ENCODE peak calls at places on chromosomes 13 and 19, in eight cellular contexts. W, L, V, D, E, B, N and R are unnamed samples.

GRCh38 chr19:39676004-39676403 is 20.3 kb downstream of the LGALS16 start:
- DNase-seq in W (no peak), L (no peak), V (no peak), D (no peak), E (no peak), B (no peak), N (no peak), R (no peak)

GRCh38 chr13:109152311-109152820 is 523.0 kb downstream of the MYO16 start:
- DNase-seq in W (no peak), L (no peak), V (no peak), D (no peak), E (no peak), B (no peak), N (no peak), R (no peak)

GRCh38 chr13:112820318-112820717 is 130.5 kb downstream of the ATP11A start:
- DNase-seq in W (no peak), L (no peak), V (no peak), D (peak; percentile 18), E (no peak), B (no peak), N (no peak), R (no peak)

GRCh38 chr13:23655321-23655720 is 85.1 kb downstream of the TNFRSF19 start:
- DNase-seq in W (no peak), L (no peak), V (no peak), D (no peak), E (peak; percentile 37), B (no peak), N (peak; percentile 52), R (no peak)

GRCh38 chr13:110633776-110634175 is 18.4 kb downstream of the NAXD start:
- DNase-seq in W (no peak), L (no peak), V (no peak), D (no peak), E (no peak), B (no peak), N (no peak), R (no peak)

GRCh38 chr19:18960370-18960769 is 19.4 kb upstream of the HOMER3 start:
- DNase-seq in W (no peak), L (no peak), V (no peak), D (no peak), E (no peak), B (no peak), N (no peak), R (no peak)

GRCh38 chr19:27733551-27734266 is 1479.2 kb downstream of the UQCRFS1 start:
- DNase-seq in W (no peak), L (no peak), V (no peak), D (no peak), E (peak; percentile 28), B (no peak), N (no peak), R (no peak)

GRCh38 chr19:7832781-7833180 is 2.8 kb downstream of the EVI5L start:
- DNase-seq in W (no peak), L (no peak), V (no peak), D (no peak), E (no peak), B (no peak), N (no peak), R (no peak)

GRCh38 chr13:74206061-74206561 is 71.9 kb upstream of the KLF12 start:
- DNase-seq in W (no peak), L (no peak), V (no peak), D (no peak), E (peak; percentile 96), B (no peak), N (peak; percentile 32), R (no peak)

GRCh38 chr13:76889254-76889653 is 3.0 kb upstream of the KCTD12 start:
- DNase-seq in W (no peak), L (no peak), V (no peak), D (no peak), E (no peak), B (no peak), N (no peak), R (no peak)

GRCh38 chr19:38211779-38212178 is 12.2 kb downstream of the DPF1 start:
- DNase-seq in W (no peak), L (no peak), V (peak; percentile 29), D (no peak), E (no peak), B (no peak), N (peak; percentile 65), R (no peak)

GRCh38 chr19:48206402-48207093 is 36.1 kb downstream of the ZSWIM9 start:
- DNase-seq in W (no peak), L (no peak), V (no peak), D (peak; percentile 95), E (no peak), B (no peak), N (no peak), R (no peak)

GRCh38 chr13:95295026-95295425 is 6.2 kb downstream of the ABCC4 start:
- DNase-seq in W (no peak), L (no peak), V (no peak), D (no peak), E (no peak), B (no peak), N (no peak), R (no peak)

GRCh38 chr13:32200741-32201140 is 114.4 kb downstream of the ZAR1L start:
- DNase-seq in W (no peak), L (no peak), V (no peak), D (no peak), E (peak; percentile 15), B (no peak), N (no peak), R (no peak)

GRCh38 chr13:61900033-61900432 is 484.4 kb upstream of the PCDH20 start:
- DNase-seq in W (no peak), L (no peak), V (no peak), D (no peak), E (no peak), B (no peak), N (no peak), R (no peak)

GRCh38 chr13:110830331-110830730 is 84.5 kb downstream of the ANKRD10 start:
- DNase-seq in W (no peak), L (no peak), V (no peak), D (no peak), E (no peak), B (no peak), N (no peak), R (no peak)

GRCh38 chr19:30685601-30686000 is 313.4 kb downstream of the ZNF536 start:
- DNase-seq in W (no peak), L (no peak), V (no peak), D (no peak), E (no peak), B (no peak), N (no peak), R (no peak)

GRCh38 chr13:32378012-32378411 is 49.9 kb downstream of the N4BP2L1 start:
- DNase-seq in W (no peak), L (no peak), V (no peak), D (no peak), E (no peak), B (no peak), N (no peak), R (no peak)

GRCh38 chr13:43876366-43876765 is 3.2 kb downstream of the CCDC122 start:
- DNase-seq in W (no peak), L (no peak), V (no peak), D (no peak), E (no peak), B (no peak), N (no peak), R (no peak)

GRCh38 chr19:3821857-3822364 is 35.7 kb upstream of the MATK start:
- DNase-seq in W (peak; percentile 88), L (no peak), V (peak; percentile 67), D (peak; percentile 77), E (no peak), B (no peak), N (peak; percentile 81), R (peak; percentile 95)
- H3K9me3 ChIP-seq in W (no peaks in the 10 kb centered on the region), L (no peaks in the 10 kb centered on the region), V (no peaks in the 10 kb centered on the region), D (no peaks in the 10 kb centered on the region), E (no peaks in the 10 kb centered on the region), B (no peaks in the 10 kb centered on the region), N (no peaks in the 10 kb centered on the region), R (no peaks in the 10 kb centered on the region)

GRCh38 chr13:19089315-19089714 is 92.3 kb downstream of the TUBA3C start:
- DNase-seq in W (no peak), L (no peak), V (no peak), D (no peak), E (no peak), B (no peak), N (no peak), R (no peak)

GRCh38 chr13:19083340-19083739 is 98.3 kb downstream of the TUBA3C start:
- DNase-seq in W (no peak), L (no peak), V (no peak), D (no peak), E (no peak), B (no peak), N (no peak), R (no peak)

GRCh38 chr13:19085876-19086275 is 95.7 kb downstream of the TUBA3C start:
- DNase-seq in W (no peak), L (no peak), V (no peak), D (no peak), E (no peak), B (no peak), N (no peak), R (no peak)

GRCh38 chr13:19088416-19088815 is 93.2 kb downstream of the TUBA3C start:
- DNase-seq in W (no peak), L (no peak), V (no peak), D (no peak), E (no peak), B (no peak), N (no peak), R (no peak)

GRCh38 chr13:19085258-19085657 is 96.4 kb downstream of the TUBA3C start:
- DNase-seq in W (no peak), L (no peak), V (no peak), D (no peak), E (no peak), B (no peak), N (no peak), R (no peak)
- H3K9me3 ChIP-seq in W (no peaks in the 10 kb centered on the region), L (no peaks in the 10 kb centered on the region), V (no peaks in the 10 kb centered on the region), D (no peaks in the 10 kb centered on the region), E (no peaks in the 10 kb centered on the region), B (no peaks in the 10 kb centered on the region), N (peaks cover 44% of the 10 kb centered on the region), R (no peaks in the 10 kb centered on the region)

GRCh38 chr13:114090476-114090875 is 41.9 kb downstream of the RASA3 start:
- DNase-seq in W (no peak), L (peak; percentile 33), V (no peak), D (peak; percentile 19), E (no peak), B (no peak), N (no peak), R (no peak)
- H3K9me3 ChIP-seq in W (peaks cover 27% of the 10 kb centered on the region), L (peaks cover 14% of the 10 kb centered on the region), V (peaks cover 38% of the 10 kb centered on the region), D (no peaks in the 10 kb centered on the region), E (no peaks in the 10 kb centered on the region), B (peaks cover 3% of the 10 kb centered on the region), N (no peaks in the 10 kb centered on the region), R (no peaks in the 10 kb centered on the region)

DNA sequence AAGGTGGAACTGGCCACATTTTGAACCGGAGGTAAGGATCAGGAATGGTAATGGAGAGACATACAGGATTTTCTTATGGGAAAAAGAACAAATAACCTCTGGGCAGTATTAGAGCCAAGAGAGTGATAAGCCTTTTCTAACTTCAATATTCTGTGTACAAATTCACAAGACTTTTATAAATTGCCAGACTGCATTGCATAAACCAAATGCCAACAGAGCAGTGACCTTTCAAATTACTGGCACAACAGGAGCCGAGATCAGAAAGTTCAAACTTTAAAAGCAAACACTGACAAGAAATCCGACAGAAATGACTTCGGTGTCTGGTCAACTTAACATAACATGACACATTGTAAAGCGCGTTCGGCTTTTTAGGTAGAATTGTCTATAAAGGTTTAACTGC is 737.1 kb downstream of the GPC5 start:
- DNase-seq in W (no peak), L (no peak), V (no peak), D (no peak), E (no peak), B (no peak), N (no peak), R (no peak)
- H3K9me3 ChIP-seq in W (no peaks in the 10 kb centered on the region), L (no peaks in the 10 kb centered on the region), V (no peaks in the 10 kb centered on the region), D (no peaks in the 10 kb centered on the region), E (no peaks in the 10 kb centered on the region), B (no peaks in the 10 kb centered on the region), N (no peaks in the 10 kb centered on the region), R (no peaks in the 10 kb centered on the region)

GRCh38 chr19:34712606-34713261 is 21.3 kb upstream of the ZNF181 start:
- DNase-seq in W (peak; percentile 76), L (no peak), V (peak; percentile 61), D (peak; percentile 64), E (peak; percentile 59), B (peak; percentile 58), N (peak; percentile 86), R (no peak)
- H3K9me3 ChIP-seq in W (peaks cover 19% of the 10 kb centered on the region), L (peaks cover 4% of the 10 kb centered on the region), V (peaks cover 9% of the 10 kb centered on the region), D (no peaks in the 10 kb centered on the region), E (no peaks in the 10 kb centered on the region), B (no peaks in the 10 kb centered on the region), N (peaks cover 23% of the 10 kb centered on the region), R (peaks cover 8% of the 10 kb centered on the region)